ENCODE peak calls at places on chromosomes 16 and 17, in five cellular contexts. V is stimulated activated CD4-positive, alpha-beta T cell treated with anti-CD3 and anti-CD28 coated beads, Interleukin-15, amount 100 ng/mL, for 1 hour; R is stimulated activated CD8-positive, alpha-beta memory T cell treated with anti-CD3 and anti-CD28 coated beads, Interleukin-4, amount 100 ng/mL, for 4 hours; H is memory B cell; N is left colon. C is an unnamed sample.

GRCh38 chr17:72392056-72393010 is 271.5 kb downstream of the SOX9 start:
- DNase-seq in V (no peak), R (no peak), H (no peak), N (no peak), C (no peak)

GRCh38 chr17:51435641-51436091 is 175.3 kb downstream of the UTP18 start:
- DNase-seq in V (peak; percentile 19), R (no peak), H (no peak), N (peak; percentile 40), C (peak; percentile 20)

GRCh38 chr16:78211951-78212350 is 112.5 kb downstream of the WWOX start:
- DNase-seq in V (no peak), R (no peak), H (no peak), N (no peak), C (no peak)

GRCh38 chr17:64938925-64939474 is 19.7 kb upstream of the LRRC37A3 start:
- DNase-seq in V (peak; percentile 54), R (peak; percentile 15), H (peak; percentile 40), N (peak; percentile 45), C (peak; percentile 88)

GRCh38 chr17:7330099-7331015 is 1.2 kb upstream of the NEURL4 start:
- DNase-seq in V (peak; percentile 63), R (peak; percentile 58), H (peak; percentile 80), N (peak; percentile 86), C (peak; percentile 79)

GRCh38 chr16:14505846-14506245 is 124.2 kb downstream of the PARN start:
- DNase-seq in V (no peak), R (no peak), H (no peak), N (no peak), C (no peak)

GRCh38 chr17:44355310-44355640 is 8.4 kb downstream of the FAM171A2 start:
- DNase-seq in V (no peak), R (no peak), H (no peak), N (no peak), C (peak; percentile 10)

GRCh38 chr17:69812240-69812837 is 262.7 kb upstream of the KCNJ16 start:
- DNase-seq in V (no peak), R (no peak), H (no peak), N (no peak), C (no peak)

GRCh38 chr17:19570497-19571151 is 37.0 kb downstream of the SLC47A1 start:
- DNase-seq in V (no peak), R (no peak), H (no peak), N (peak; percentile 76), C (no peak)

GRCh38 chr17:17440938-17441730 is 35.7 kb upstream of the MED9 start:
- DNase-seq in V (no peak), R (no peak), H (no peak), N (no peak), C (no peak)

GRCh38 chr17:16491131-16491702 is 776 bp downstream of the LRRC75A start:
- DNase-seq in V (no peak), R (no peak), H (peak; percentile 13), N (no peak), C (no peak)

GRCh38 chr16:86868070-86868469 is 289.7 kb downstream of the FOXL1 start:
- DNase-seq in V (no peak), R (no peak), H (no peak), N (no peak), C (peak; percentile 17)

GRCh38 chr17:50689956-50690886 is 17.5 kb downstream of the ANKRD40 start:
- DNase-seq in V (no peak), R (no peak), H (no peak), N (no peak), C (no peak)

C was measured in K562.